ENCODE peak calls at places on chromosomes 12 and 14, in seven cellular contexts. S is hepatocyte, I is K562, J is mammary epithelial cell, N is ascending aorta, G is cardiac muscle cell, C is right atrium auricular region. Q is an unnamed sample.

GRCh38 chr12:54970741-54971140 is 13.8 kb downstream of the TESPA1 start:
- DNase-seq in J (no peak), I (no peak), C (no peak), G (no peak), S (no peak), N (no peak), Q (no peak)

GRCh38 chr12:1083086-1083887 is 92.3 kb downstream of the ERC1 start:
- DNase-seq in N (no peak), I (no peak), S (no peak), G (no peak), J (no peak), C (no peak), Q (peak; percentile 45)

GRCh38 chr14:85024931-85025330 is 505.0 kb upstream of the FLRT2 start:
- DNase-seq in J (no peak), N (no peak), S (no peak), C (no peak), I (no peak), G (peak; percentile 3), Q (no peak)

GRCh38 chr12:132710062-132710421 is 600 bp upstream of the PGAM5 start:
- DNase-seq in I (no peak), S (no peak), C (no peak), N (no peak), J (no peak), G (no peak), Q (peak; percentile 60)

GRCh38 chr14:74634481-74634880 is 22.4 kb upstream of the LTBP2 start:
- DNase-seq in G (no peak), I (no peak), N (no peak), S (no peak), J (no peak), C (no peak), Q (no peak)

GRCh38 chr12:85278598-85279448 is 1.2 kb upstream of the ALX1 start:
- DNase-seq in C (no peak), J (no peak), S (no peak), G (no peak), I (no peak), N (no peak), Q (peak; percentile 13)

GRCh38 chr14:22898302-22898894 is 15.4 kb downstream of the REM2 start:
- DNase-seq in I (peak; percentile 68), J (peak; percentile 85), G (peak; percentile 41), N (no peak), S (no peak), C (no peak), Q (no peak)

GRCh38 chr12:125284087-125284486 is 218.9 kb downstream of the AACS start:
- DNase-seq in C (no peak), G (no peak), J (no peak), I (no peak), N (no peak), S (no peak), Q (no peak)

GRCh38 chr12:47385587-47385986 is 305.8 kb upstream of the AMIGO2 start:
- DNase-seq in I (peak; percentile 12), J (no peak), S (no peak), C (no peak), G (no peak), N (no peak), Q (no peak)

GRCh38 chr12:112017041-112017440 is 3.8 kb downstream of the ERP29 start:
- DNase-seq in S (no peak), C (no peak), I (no peak), G (no peak), N (no peak), J (no peak), Q (no peak)

GRCh38 chr12:6547566-6547965 is 8.3 kb downstream of the IFFO1 start:
- DNase-seq in C (no peak), S (no peak), J (no peak), G (no peak), N (no peak), I (no peak), Q (no peak)

GRCh38 chr12:6550294-6551062 is 5.4 kb downstream of the IFFO1 start:
- DNase-seq in G (no peak), I (no peak), N (peak; percentile 73), C (no peak), J (no peak), S (no peak), Q (no peak)

GRCh38 chr12:6549379-6550151 is 6.3 kb downstream of the IFFO1 start:
- DNase-seq in J (no peak), G (no peak), I (no peak), C (no peak), S (no peak), N (peak; percentile 65), Q (no peak)

GRCh38 chr12:6547987-6548386 is 7.9 kb downstream of the IFFO1 start:
- DNase-seq in G (peak; percentile 85), J (peak; percentile 72), N (peak; percentile 66), C (no peak), I (no peak), S (no peak), Q (no peak)

GRCh38 chr12:6548556-6549378 is 7.1 kb downstream of the IFFO1 start:
- DNase-seq in N (peak; percentile 68), S (no peak), C (no peak), J (no peak), G (peak; percentile 77), I (no peak), Q (no peak)
- H3K4me1 ChIP-seq in N (peaks cover 20% of the 10 kb centered on the region), S (peaks cover 6% of the 10 kb centered on the region), C (peaks cover 69% of the 10 kb centered on the region), J (peaks cover 42% of the 10 kb centered on the region), G (peaks cover 25% of the 10 kb centered on the region), I (peaks cover 27% of the 10 kb centered on the region), Q (peaks cover 2% of the 10 kb centered on the region)

GRCh38 chr12:49921936-49922335 is 18.2 kb upstream of the FAIM2 start:
- DNase-seq in G (no peak), C (no peak), N (peak; percentile 35), S (no peak), I (no peak), J (no peak), Q (no peak)
- TF ChIP-seq CTCF in G (no peak), C (no peak), N (no peak), S (no peak), I (no peak), J (no peak), Q (no peak)

GRCh38 chr14:94346841-94347240 is 23.7 kb upstream of the SERPINA6 start:
- DNase-seq in C (peak; percentile 28), N (no peak), J (no peak), S (no peak), G (no peak), I (no peak), Q (no peak)
- H3K4me1 ChIP-seq in C (peaks cover 12% of the 10 kb centered on the region), N (no peaks in the 10 kb centered on the region), J (peaks cover 40% of the 10 kb centered on the region), S (peaks cover 3% of the 10 kb centered on the region), G (no peaks in the 10 kb centered on the region), I (no peaks in the 10 kb centered on the region), Q (no peaks in the 10 kb centered on the region)

DNA sequence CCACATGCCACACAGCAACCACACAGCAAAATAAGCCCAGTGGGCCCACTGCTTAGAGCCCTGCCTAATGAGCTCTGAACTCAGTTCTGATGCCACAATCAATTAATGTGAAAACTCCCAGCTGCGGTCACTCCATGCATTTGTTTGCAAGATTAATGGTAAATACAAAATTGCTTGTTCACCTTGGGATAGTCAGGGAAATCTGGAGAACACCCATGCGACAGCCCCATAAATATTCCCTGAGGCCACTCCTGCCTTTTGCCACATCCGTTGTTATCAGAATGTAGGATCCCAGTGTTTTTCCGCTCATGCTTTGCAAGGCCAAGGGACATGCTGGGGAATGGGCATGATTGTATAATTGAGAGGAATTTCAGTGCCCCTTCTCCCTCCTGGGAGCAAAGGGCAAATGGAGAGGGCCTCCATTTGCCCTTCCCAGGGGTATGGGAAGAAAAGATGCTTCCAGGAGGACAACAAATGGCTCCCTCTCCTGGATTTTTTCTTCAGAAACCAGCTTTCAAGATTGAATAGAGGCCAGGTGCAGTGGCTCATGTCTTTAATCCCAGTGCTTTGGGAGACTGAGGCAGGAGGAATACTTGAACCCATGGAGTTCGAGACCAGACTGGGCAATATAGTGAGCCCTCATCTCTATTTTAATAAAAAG is 30.8 kb upstream of the CMKLR1 start:
- DNase-seq in S (no peak), J (no peak), N (no peak), I (no peak), C (no peak), G (no peak), Q (no peak)
- TF ChIP-seq CTCF in S (no peak), J (no peak), N (no peak), I (no peak), C (no peak), G (no peak), Q (peak; percentile 26)

DNA sequence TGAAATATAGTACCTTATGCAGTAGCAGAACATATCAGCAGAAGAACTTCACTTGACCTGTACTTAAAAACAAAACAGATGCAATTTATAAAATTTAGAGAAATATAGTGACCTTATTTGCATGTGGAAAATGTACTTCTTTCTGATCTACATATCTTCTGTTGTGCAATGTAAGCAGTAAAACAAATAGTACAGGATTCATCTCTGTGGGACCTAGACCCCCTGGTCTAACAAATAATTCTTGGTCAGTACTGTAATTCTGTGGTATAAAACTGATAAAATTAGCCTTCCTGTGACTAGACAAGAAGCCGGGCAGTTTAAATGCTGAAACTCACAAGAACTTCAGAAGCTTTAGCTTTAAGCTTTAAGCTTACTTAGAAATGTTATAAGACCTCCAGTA is 21.6 kb downstream of the HIF1A start:
- DNase-seq in J (no peak), I (no peak), S (no peak), C (no peak), G (no peak), N (no peak), Q (no peak)
- H3K4me1 ChIP-seq in J (peaks cover 4% of the 10 kb centered on the region), I (no peaks in the 10 kb centered on the region), S (peaks cover 13% of the 10 kb centered on the region), C (peaks cover 60% of the 10 kb centered on the region), G (peaks cover 34% of the 10 kb centered on the region), N (no peaks in the 10 kb centered on the region), Q (peaks cover 44% of the 10 kb centered on the region)

GRCh38 chr12:20628999-20629398 is 66.1 kb upstream of the SLCO1C1 start:
- DNase-seq in C (no peak), J (no peak), N (no peak), G (no peak), S (peak; percentile 36), I (no peak), Q (no peak)

GRCh38 chr12:20625531-20625930 is 69.6 kb upstream of the SLCO1C1 start:
- DNase-seq in N (no peak), S (no peak), J (no peak), I (no peak), G (no peak), C (no peak), Q (no peak)

GRCh38 chr12:20627001-20627588 is 68.0 kb upstream of the SLCO1C1 start:
- DNase-seq in S (no peak), I (no peak), C (no peak), N (no peak), G (no peak), J (no peak), Q (no peak)

GRCh38 chr12:20628388-20628787 is 66.7 kb upstream of the SLCO1C1 start:
- DNase-seq in C (no peak), I (no peak), S (no peak), G (no peak), N (no peak), J (no peak), Q (peak; percentile 12)

DNA sequence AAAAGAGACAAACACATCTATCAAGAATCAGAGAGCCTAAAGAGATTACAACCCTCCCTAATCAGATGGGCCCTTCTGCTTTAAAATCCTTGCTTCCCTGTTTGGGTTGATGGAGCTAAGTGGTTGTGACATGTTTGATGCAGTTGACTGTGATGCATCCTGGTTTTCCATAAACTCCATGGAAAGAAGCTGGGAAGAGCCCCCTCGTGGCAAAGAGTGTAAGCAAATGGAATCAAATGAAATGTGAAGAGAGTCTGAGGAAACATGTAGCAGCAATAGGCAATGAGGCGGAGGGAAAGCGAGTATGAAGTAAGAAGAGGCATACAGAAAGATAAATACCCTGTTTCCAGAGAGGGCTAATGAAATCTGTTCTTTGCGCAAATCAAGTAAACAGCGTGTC is 70.4 kb upstream of the SLCO1C1 start:
- DNase-seq in J (no peak), I (no peak), G (peak; percentile 69), N (no peak), S (peak; percentile 33), C (no peak), Q (peak; percentile 63)
- TF ChIP-seq CTCF in J (peak; percentile 28), I (no peak), G (peak; percentile 59), N (peak; percentile 14), S (peak; percentile 51), C (peak; percentile 55), Q (peak; percentile 61)

GRCh38 chr14:54804720-54805060 is 97.9 kb downstream of the GCH1 start:
- DNase-seq in N (no peak), G (no peak), C (peak; percentile 54), I (no peak), J (peak; percentile 66), S (no peak), Q (no peak)
- H3K4me1 ChIP-seq in N (peaks cover 3% of the 10 kb centered on the region), G (no peaks in the 10 kb centered on the region), C (peaks cover 12% of the 10 kb centered on the region), I (no peaks in the 10 kb centered on the region), J (peaks cover 13% of the 10 kb centered on the region), S (no peaks in the 10 kb centered on the region), Q (no peaks in the 10 kb centered on the region)